ENCODE peak calls at places on chromosomes 12 and 14, in eight cellular contexts. M is lung, T is cardiac muscle cell, L is ovary, N is foreskin fibroblast, H is brain microvascular endothelial cell, F is HCT116, C is cardiac fibroblast. B is an unnamed sample.

GRCh38 chr14:51369814-51370213 is 129.8 kb downstream of the TMX1 start:
- DNase-seq in M (no peak), T (no peak), L (no peak), N (no peak), H (no peak), F (peak), C (peak), B (no peak)

GRCh38 chr12:108350511-108350910 is 11.4 kb upstream of the CMKLR1 start:
- DNase-seq in M (no peak), T (no peak), L (no peak), N (no peak), H (no peak), F (no peak), C (no peak), B (no peak)

GRCh38 chr12:132673288-132674179 is 13.6 kb downstream of the POLE start:
- DNase-seq in M (no peak), T (no peak), L (no peak), N (no peak), H (no peak), F (no peak), C (no peak), B (no peak)

GRCh38 chr12:70661762-70662161 is 24.5 kb upstream of the PTPRB start:
- DNase-seq in M (no peak), T (peak), L (no peak), N (peak), H (peak), F (no peak), C (peak), B (peak)

GRCh38 chr12:11568155-11568761 is 81.2 kb upstream of the ETV6 start:
- DNase-seq in M (no peak), T (no peak), L (no peak), N (no peak), H (no peak), F (no peak), C (no peak), B (no peak)

GRCh38 chr14:98684486-98684885 is 587.5 kb downstream of the BCL11B start:
- DNase-seq in M (peak), T (no peak), L (no peak), N (no peak), H (no peak), F (no peak), C (no peak), B (no peak)

GRCh38 chr14:75435473-75435872 is 7.7 kb downstream of the JDP2 start:
- DNase-seq in M (no peak), T (no peak), L (no peak), N (no peak), H (no peak), F (no peak), C (no peak), B (no peak)

GRCh38 chr12:50520808-50521207 is 16.0 kb downstream of the DIP2B start:
- DNase-seq in M (no peak), T (no peak), L (no peak), N (peak), H (no peak), F (no peak), C (no peak), B (no peak)

GRCh38 chr12:42410345-42410744 is 84.4 kb downstream of the PPHLN1 start:
- DNase-seq in M (no peak), T (no peak), L (no peak), N (no peak), H (no peak), F (no peak), C (no peak), B (no peak)

GRCh38 chr14:73261520-73262426 is 24.5 kb downstream of the PAPLN start:
- DNase-seq in M (no peak), T (no peak), L (no peak), N (no peak), H (no peak), F (no peak), C (no peak), B (no peak)

GRCh38 chr14:25411933-25412757 is 362.2 kb upstream of the STXBP6 start:
- DNase-seq in M (no peak), T (peak), L (no peak), N (peak), H (no peak), F (no peak), C (peak), B (peak)

GRCh38 chr14:91142214-91142668 is 28.4 kb downstream of the DGLUCY start:
- DNase-seq in M (no peak), T (no peak), L (no peak), N (no peak), H (no peak), F (no peak), C (no peak), B (no peak)

GRCh38 chr12:115470526-115470925 is 786.6 kb upstream of the TBX3 start:
- DNase-seq in M (no peak), T (no peak), L (no peak), N (no peak), H (no peak), F (no peak), C (no peak), B (no peak)

GRCh38 chr14:103207404-103208072 is 84.3 kb downstream of the TNFAIP2 start:
- DNase-seq in M (no peak), T (no peak), L (peak), N (peak), H (no peak), F (no peak), C (no peak), B (no peak)

GRCh38 chr12:101732318-101732717 is 6.9 kb downstream of the SYCP3 start:
- DNase-seq in M (no peak), T (no peak), L (no peak), N (no peak), H (no peak), F (no peak), C (no peak), B (no peak)

GRCh38 chr14:38883127-38883526 is 219.9 kb downstream of the SEC23A start:
- DNase-seq in M (no peak), T (no peak), L (no peak), N (no peak), H (no peak), F (no peak), C (no peak), B (no peak)

GRCh38 chr14:31419179-31420012 is 954 bp downstream of the HEATR5A start:
- DNase-seq in M (no peak), T (peak), L (no peak), N (peak), H (peak), F (no peak), C (peak), B (peak)

GRCh38 chr14:31418440-31418839 is 1.9 kb downstream of the HEATR5A start:
- DNase-seq in M (no peak), T (no peak), L (no peak), N (no peak), H (no peak), F (no peak), C (no peak), B (no peak)

GRCh38 chr14:31420013-31420318 is 384 bp downstream of the HEATR5A start:
- DNase-seq in M (peak), T (no peak), L (peak), N (no peak), H (no peak), F (no peak), C (no peak), B (no peak)

GRCh38 chr14:31421200-31421599 is 850 bp upstream of the HEATR5A start:
- DNase-seq in M (no peak), T (no peak), L (no peak), N (no peak), H (no peak), F (no peak), C (no peak), B (no peak)

GRCh38 chr14:31420319-31421081 is at the start of gene HEATR5A:
- DNase-seq in M (peak), T (peak), L (peak), N (peak), H (peak), F (peak), C (peak), B (peak)
- TF ChIP-seq CTCF in M (peak), T (peak), L (no peak), N (no peak), H (peak), F (no peak), C (no peak), B (peak)

GRCh38 chr12:6820171-6820570 is 1.4 kb upstream of the GPR162 start:
- DNase-seq in M (no peak), T (no peak), L (no peak), N (no peak), H (no peak), F (no peak), C (no peak), B (no peak)

GRCh38 chr12:6822461-6823135 is 977 bp downstream of the GPR162 start:
- DNase-seq in M (no peak), T (no peak), L (no peak), N (no peak), H (no peak), F (no peak), C (no peak), B (no peak)

GRCh38 chr12:6821674-6822433 is at the start of gene GPR162:
- DNase-seq in M (peak), T (peak), L (peak), N (peak), H (peak), F (no peak), C (peak), B (peak)

GRCh38 chr12:6819069-6820030 is 2.3 kb upstream of the GPR162 start:
- DNase-seq in M (no peak), T (no peak), L (no peak), N (peak), H (no peak), F (no peak), C (no peak), B (no peak)

GRCh38 chr12:6821271-6821673 is 349 bp upstream of the GPR162 start:
- DNase-seq in M (peak), T (peak), L (no peak), N (peak), H (peak), F (no peak), C (peak), B (peak)
- H3K4me3 ChIP-seq in M (no peak), T (peak), L (peak), N (peak), H (peak), F (peak), C (peak), B (peak)

GRCh38 chr12:124681779-124682391 is 114.5 kb upstream of the NCOR2 start:
- DNase-seq in M (no peak), T (peak), L (peak), N (peak), H (peak), F (no peak), C (peak), B (peak)

GRCh38 chr12:124679533-124680371 is 112.3 kb upstream of the NCOR2 start:
- DNase-seq in M (no peak), T (no peak), L (peak), N (peak), H (no peak), F (no peak), C (no peak), B (no peak)

GRCh38 chr12:124679047-124679446 is 111.6 kb upstream of the NCOR2 start:
- DNase-seq in M (no peak), T (no peak), L (peak), N (no peak), H (no peak), F (no peak), C (no peak), B (no peak)

GRCh38 chr12:124682425-124683329 is 115.3 kb upstream of the NCOR2 start:
- DNase-seq in M (no peak), T (no peak), L (no peak), N (no peak), H (no peak), F (no peak), C (no peak), B (no peak)

DNA sequence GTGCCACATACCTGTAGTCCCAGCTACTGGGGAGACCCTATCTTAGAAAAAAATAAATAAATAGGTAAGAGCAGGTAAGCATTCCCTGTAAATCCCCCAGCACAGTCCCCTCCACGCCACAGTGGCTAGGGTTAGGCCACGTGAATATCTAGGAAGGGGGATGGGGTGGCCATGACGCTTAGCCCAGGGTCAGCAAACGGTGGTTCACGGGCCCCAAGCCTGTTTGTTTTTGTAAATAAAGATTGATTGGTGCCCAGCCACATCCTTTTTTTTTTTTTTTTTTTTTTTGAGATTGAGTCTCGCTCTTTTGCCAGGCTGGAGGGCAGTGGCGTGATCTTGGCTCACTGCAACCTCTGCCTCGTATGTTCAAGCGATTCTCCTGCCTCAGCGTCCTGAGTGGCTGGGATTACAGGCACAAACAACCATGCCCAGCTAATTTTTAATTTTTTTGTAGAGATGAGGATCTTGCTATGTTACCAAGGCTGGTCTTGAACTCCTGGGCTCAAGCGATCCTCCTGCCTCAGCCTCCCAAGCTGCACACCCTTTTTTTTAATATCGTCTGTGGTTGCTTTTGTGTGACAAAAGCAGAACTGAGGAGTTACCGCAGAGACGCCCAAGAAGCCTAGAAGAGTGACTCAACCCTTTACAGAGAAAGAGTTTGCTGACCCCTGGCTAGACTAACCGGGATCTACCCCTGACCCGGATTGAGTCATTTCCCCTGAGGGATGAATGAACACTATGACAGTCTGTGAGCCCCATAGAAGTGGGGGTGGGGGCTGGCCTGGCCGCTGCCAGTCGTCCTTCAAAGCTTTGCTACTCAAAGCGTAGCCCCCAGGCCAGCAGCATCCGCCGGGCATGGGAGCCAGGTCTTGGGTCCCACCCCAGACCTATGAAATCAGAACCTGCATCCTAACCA is 113.7 kb upstream of the NCOR2 start:
- DNase-seq in M (no peak), T (peak), L (peak), N (peak), H (peak), F (peak), C (peak), B (peak)
- TF ChIP-seq CTCF in M (no peak), T (peak), L (no peak), N (peak), H (peak), F (peak), C (peak), B (peak)

GRCh38 chr12:91574975-91575374 is 392.4 kb upstream of the DCN start:
- DNase-seq in M (no peak), T (no peak), L (no peak), N (no peak), H (no peak), F (no peak), C (no peak), B (no peak)
- H3K4me3 ChIP-seq in M (no peak), T (no peak), L (peak), N (no peak), H (no peak), F (no peak), C (no peak), B (no peak)

GRCh38 chr12:120339256-120339655 is 11.7 kb upstream of the PLA2G1B start:
- DNase-seq in M (no peak), T (no peak), L (no peak), N (no peak), H (no peak), F (no peak), C (no peak), B (no peak)
- TF ChIP-seq CTCF in M (no peak), T (no peak), L (no peak), N (no peak), H (no peak), F (no peak), C (no peak), B (no peak)